ENCODE peak calls at places on chromosomes 13 and 19, in seven cellular contexts. M is NCI-H1092 treated with DMSO at 0.1 percent for 48 hours; F is omental fat pad; J is AG10803; Z is AG20443; G is effector CD4-positive, alpha-beta T cell; W is astrocyte of the cerebellum. V is an unnamed sample.
A peak's percentile ranks its signal among the peaks of the same experiment; 100 is the strongest.

GRCh38 chr19:27860309-27860934 is 1352.5 kb downstream of the UQCRFS1 start:
- DNase-seq in Z (no peak), G (no peak), J (no peak), W (no peak), M (no peak), F (no peak), V (no peak)

GRCh38 chr13:26946675-26947342 is 186.2 kb upstream of the GPR12 start:
- DNase-seq in W (peak; percentile 28), J (peak; percentile 66), M (peak; percentile 80), F (no peak), G (no peak), Z (peak; percentile 70), V (peak; percentile 38)

GRCh38 chr13:77584111-77584510 is 48.6 kb downstream of the SCEL start:
- DNase-seq in Z (no peak), M (peak; percentile 91), J (no peak), G (no peak), F (no peak), W (no peak), V (no peak)

GRCh38 chr19:45211751-45212381 is 33.3 kb downstream of the BLOC1S3 start:
- DNase-seq in G (no peak), F (no peak), M (no peak), Z (no peak), W (peak; percentile 33), J (no peak), V (no peak)

GRCh38 chr19:47438793-47439220 is 19.5 kb upstream of the MEIS3 start:
- DNase-seq in J (no peak), M (no peak), F (no peak), Z (no peak), W (no peak), G (no peak), V (no peak)

GRCh38 chr19:29806098-29806866 is 5.5 kb upstream of the CCNE1 start:
- DNase-seq in F (no peak), W (no peak), J (peak; percentile 20), M (no peak), Z (no peak), G (no peak), V (no peak)

GRCh38 chr13:75739244-75739868 is 103.2 kb downstream of the LMO7 start:
- DNase-seq in G (no peak), J (peak; percentile 53), F (no peak), M (no peak), Z (no peak), W (no peak), V (no peak)

GRCh38 chr13:28000567-28000966 is 12.1 kb upstream of the URAD start:
- DNase-seq in J (no peak), Z (no peak), G (no peak), M (no peak), W (no peak), F (no peak), V (no peak)

GRCh38 chr19:13849991-13850909 is 26.7 kb upstream of the NANOS3 start:
- DNase-seq in G (peak; percentile 46), F (no peak), J (peak; percentile 74), M (peak; percentile 49), Z (peak; percentile 80), W (no peak), V (peak; percentile 65)

GRCh38 chr13:41613984-41614581 is 156.7 kb downstream of the RGCC start:
- DNase-seq in G (no peak), J (peak; percentile 96), W (peak; percentile 92), F (no peak), Z (peak; percentile 77), M (no peak), V (no peak)

GRCh38 chr19:55563261-55563690 is 17.4 kb downstream of the ZNF579 start:
- DNase-seq in M (peak; percentile 71), J (peak; percentile 41), Z (peak; percentile 73), F (peak; percentile 41), G (no peak), W (no peak), V (no peak)

GRCh38 chr13:30132623-30133553 is 174.5 kb downstream of the KATNAL1 start:
- DNase-seq in M (peak; percentile 59), F (peak; percentile 100), W (peak; percentile 88), G (peak; percentile 95), J (peak; percentile 90), Z (peak; percentile 93), V (peak; percentile 93)

GRCh38 chr13:114008964-114009589 is 35.2 kb upstream of the C13orf46 start:
- DNase-seq in F (no peak), G (no peak), J (no peak), M (no peak), Z (no peak), W (no peak), V (no peak)

GRCh38 chr13:113623491-113624234 is 34.3 kb downstream of the ATP4B start:
- DNase-seq in F (no peak), M (no peak), G (no peak), Z (peak; percentile 63), W (no peak), J (peak; percentile 13), V (no peak)

GRCh38 chr19:41691268-41691970 is 3.3 kb upstream of the CEACAM7 start:
- DNase-seq in J (no peak), Z (peak; percentile 53), G (no peak), W (no peak), F (no peak), M (no peak), V (no peak)

GRCh38 chr19:5141926-5142724 is 173.2 kb downstream of the KDM4B start:
- DNase-seq in F (no peak), W (no peak), M (no peak), G (no peak), Z (no peak), J (no peak), V (no peak)

GRCh38 chr19:52689804-52690394 is 44.9 kb downstream of the ZNF611 start:
- DNase-seq in F (no peak), Z (peak; percentile 48), W (no peak), G (peak; percentile 17), J (peak; percentile 9), M (no peak), V (no peak)

GRCh38 chr13:87677334-87678234 is 6.4 kb downstream of the SLITRK5 start:
- DNase-seq in G (no peak), M (peak; percentile 73), J (no peak), F (no peak), W (no peak), Z (peak; percentile 22), V (no peak)

GRCh38 chr19:17389957-17390664 is 3.9 kb downstream of the CCDC194 start:
- DNase-seq in M (no peak), F (no peak), Z (no peak), W (no peak), J (no peak), G (no peak), V (no peak)

GRCh38 chr19:41977916-41978315 is 16.1 kb downstream of the ATP1A3 start:
- DNase-seq in M (no peak), J (no peak), Z (no peak), W (no peak), G (no peak), F (no peak), V (no peak)

GRCh38 chr19:1725100-1726064 is 27.9 kb upstream of the ONECUT3 start:
- DNase-seq in G (no peak), F (no peak), Z (peak; percentile 100), W (no peak), M (peak; percentile 40), J (peak; percentile 26), V (peak; percentile 70)

GRCh38 chr19:34017024-34017423 is 155.3 kb upstream of the LSM14A start:
- DNase-seq in W (no peak), F (no peak), Z (no peak), M (no peak), G (no peak), J (no peak), V (no peak)

GRCh38 chr13:111259058-111259457 is 61.4 kb upstream of the TEX29 start:
- DNase-seq in W (no peak), G (no peak), J (no peak), F (no peak), M (no peak), Z (no peak), V (no peak)

GRCh38 chr19:36051236-36051635 is 2.8 kb downstream of the THAP8 start:
- DNase-seq in W (no peak), Z (no peak), G (no peak), M (no peak), F (no peak), J (no peak), V (no peak)

GRCh38 chr19:13951799-13952153 is 533 bp upstream of the DCAF15 start:
- DNase-seq in Z (no peak), M (no peak), W (no peak), G (no peak), J (no peak), F (no peak), V (no peak)

GRCh38 chr13:95100525-95101121 is 200.6 kb downstream of the ABCC4 start:
- DNase-seq in M (no peak), Z (no peak), G (no peak), J (peak; percentile 28), F (no peak), W (no peak), V (no peak)